ENCODE peak calls at places on chromosome 17, in five cellular contexts. K is ovary, A is BE2C, H is astrocyte of the spinal cord, S is bronchial epithelial cell. B is an unnamed sample.

GRCh38 chr17:3929181-3929580 is 12.9 kb upstream of the P2RX1 start:
- DNase-seq in K (no peak), A (no peak), H (no peak), S (no peak), B (no peak)

GRCh38 chr17:27496501-27496943 is 40.3 kb downstream of the KSR1 start:
- DNase-seq in K (no peak), A (no peak), H (no peak), S (no peak), B (no peak)

GRCh38 chr17:58136669-58137279 is 11.4 kb upstream of the OR4D1 start:
- DNase-seq in K (no peak), A (peak; percentile 49), H (no peak), S (peak; percentile 26), B (no peak)

GRCh38 chr17:65783845-65784334 is 222.4 kb upstream of the AXIN2 start:
- DNase-seq in K (no peak), A (no peak), H (peak; percentile 95), S (peak; percentile 85), B (no peak)

GRCh38 chr17:28896884-28897768 is at the start of gene FLOT2:
- DNase-seq in K (peak; percentile 77), A (peak; percentile 66), H (peak; percentile 13), S (peak; percentile 90), B (no peak)

GRCh38 chr17:64107517-64108235 is 22.3 kb downstream of the ERN1 start:
- DNase-seq in K (no peak), A (no peak), H (peak; percentile 32), S (no peak), B (no peak)

GRCh38 chr17:37828313-37829124 is 83.7 kb upstream of the HNF1B start:
- DNase-seq in K (no peak), A (no peak), H (no peak), S (peak; percentile 38), B (no peak)

GRCh38 chr17:65071861-65072260 is 15.3 kb upstream of the GNA13 start:
- DNase-seq in K (no peak), A (no peak), H (no peak), S (peak; percentile 72), B (no peak)

GRCh38 chr17:15392326-15392739 is 50.9 kb upstream of the TEKT3 start:
- DNase-seq in K (no peak), A (no peak), H (peak; percentile 89), S (peak; percentile 92), B (no peak)

GRCh38 chr17:63573634-63574033 is 23.4 kb downstream of the DCAF7 start:
- DNase-seq in K (no peak), A (peak; percentile 21), H (no peak), S (no peak), B (no peak)

GRCh38 chr17:49621946-49622529 is 46.4 kb downstream of the NXPH3 start:
- DNase-seq in K (no peak), A (no peak), H (no peak), S (no peak), B (no peak)

GRCh38 chr17:57866319-57866718 is 16.5 kb upstream of the MRPS23 start:
- DNase-seq in K (no peak), A (no peak), H (no peak), S (no peak), B (peak; percentile 83)

GRCh38 chr17:1467898-1468492 is 12.0 kb upstream of the CRK start:
- DNase-seq in K (no peak), A (no peak), H (no peak), S (no peak), B (peak; percentile 94)

GRCh38 chr17:31067699-31068184 is 27.0 kb upstream of the NF1 start:
- DNase-seq in K (no peak), A (no peak), H (peak; percentile 76), S (peak; percentile 91), B (no peak)

GRCh38 chr17:67491678-67492019 is 114.6 kb downstream of the PITPNC1 start:
- DNase-seq in K (no peak), A (no peak), H (no peak), S (no peak), B (peak; percentile 77)

GRCh38 chr17:65370669-65371126 is 190.8 kb downstream of the AXIN2 start:
- DNase-seq in K (no peak), A (no peak), H (no peak), S (no peak), B (peak; percentile 70)

GRCh38 chr17:66373944-66374817 is 71.8 kb downstream of the PRKCA start:
- DNase-seq in K (no peak), A (peak; percentile 62), H (no peak), S (no peak), B (no peak)

GRCh38 chr17:41578538-41578937 is 6.7 kb upstream of the KRT9 start:
- DNase-seq in K (no peak), A (no peak), H (no peak), S (no peak), B (no peak)

GRCh38 chr17:45372325-45372869 is 55.6 kb upstream of the MAP3K14 start:
- DNase-seq in K (peak; percentile 25), A (no peak), H (no peak), S (peak; percentile 25), B (peak; percentile 82)

GRCh38 chr17:36001862-36002603 is 680 bp upstream of the CCL15 start:
- DNase-seq in K (no peak), A (no peak), H (no peak), S (peak; percentile 7), B (no peak)

GRCh38 chr17:81422776-81423697 is 27.8 kb downstream of the BAHCC1 start:
- DNase-seq in K (peak; percentile 87), A (peak; percentile 86), H (peak; percentile 97), S (peak; percentile 87), B (no peak)

GRCh38 chr17:49280918-49281317 is 50.3 kb upstream of the PHOSPHO1 start:
- DNase-seq in K (no peak), A (no peak), H (no peak), S (no peak), B (no peak)

GRCh38 chr17:67276075-67276474 is 31.1 kb upstream of the HELZ start:
- DNase-seq in K (no peak), A (peak; percentile 36), H (no peak), S (peak; percentile 33), B (no peak)

DNA sequence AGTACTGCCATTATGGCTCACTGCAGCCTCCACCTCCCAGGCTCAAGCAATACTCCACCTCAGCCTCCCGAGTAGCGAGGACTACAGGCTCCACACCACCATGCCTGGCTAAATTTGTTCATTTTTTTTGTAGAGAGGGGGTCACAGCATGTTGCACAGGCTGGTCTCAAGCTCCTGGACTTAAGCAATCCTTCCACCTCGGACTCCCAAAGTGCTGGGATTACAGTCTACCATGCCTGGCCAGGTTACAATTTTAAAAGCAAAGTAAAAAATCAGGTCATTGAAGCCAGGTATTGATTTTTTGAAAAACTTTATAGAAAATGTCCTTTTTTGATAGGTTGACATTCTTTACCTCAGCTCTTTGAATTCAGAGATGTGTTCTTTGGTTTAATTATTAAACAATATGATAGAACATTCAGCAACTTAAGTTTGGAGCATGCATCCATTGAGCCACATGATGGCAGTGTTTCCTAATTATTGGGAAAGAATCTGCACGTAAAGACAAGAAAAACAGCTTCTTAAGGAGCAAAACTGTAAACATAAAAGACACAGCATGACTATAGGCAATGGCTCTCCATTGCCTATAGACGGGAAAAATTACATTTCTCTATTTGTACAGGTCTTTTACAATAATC is 1.7 kb upstream of the SLC16A11 start:
- DNase-seq in K (no peak), A (no peak), H (peak; percentile 86), S (peak; percentile 84), B (no peak)
- H3K4me3 ChIP-seq in K (no peak overlapping the region), A (no peak overlapping the region), H (no peak overlapping the region), S (no peak overlapping the region), B (peak overlapping the region; percentile 31)

DNA sequence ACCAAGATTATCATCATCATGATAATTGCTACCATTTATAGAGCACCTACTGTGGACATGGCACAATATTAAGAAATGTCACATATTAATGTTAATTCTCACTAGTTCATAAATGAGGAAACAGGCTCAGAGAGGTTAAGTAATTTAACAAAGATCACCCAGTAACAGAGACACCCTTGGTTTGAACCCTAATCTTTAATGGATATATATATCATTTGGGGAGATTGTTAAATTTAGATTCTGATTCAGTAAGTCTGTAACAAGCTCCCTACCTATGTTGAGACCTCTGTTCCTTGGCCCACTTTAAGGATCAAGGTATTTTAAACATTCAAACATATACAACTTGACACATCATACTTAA is 804 bp upstream of the TMEM100 start:
- DNase-seq in K (no peak), A (no peak), H (no peak), S (no peak), B (no peak)
- H3K4me3 ChIP-seq in K (no peak overlapping the region), A (peak overlapping the region; percentile 64), H (no peak overlapping the region), S (no peak overlapping the region), B (no peak overlapping the region)

DNA sequence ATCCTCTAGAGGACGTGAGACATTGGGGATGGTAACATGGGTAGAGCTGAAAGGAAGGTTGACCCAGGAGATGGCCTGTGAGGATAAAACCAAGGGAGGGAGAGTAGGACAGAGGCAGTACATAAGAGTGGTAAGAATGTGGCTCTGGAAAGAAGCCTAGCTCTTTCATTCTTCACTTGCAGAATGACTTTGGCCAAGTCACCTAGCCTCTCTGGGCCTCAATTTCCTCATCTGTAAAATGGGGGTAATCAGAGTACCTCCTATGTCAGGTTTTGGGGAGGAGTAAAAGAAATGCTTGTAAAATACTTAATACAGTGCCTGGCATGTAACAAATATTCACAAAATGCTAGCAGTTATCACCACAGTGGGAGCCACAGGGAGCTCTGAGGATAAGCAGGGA is 6.9 kb downstream of the KDM6B start:
- DNase-seq in K (no peak), A (no peak), H (no peak), S (no peak), B (no peak)
- H3K4me3 ChIP-seq in K (no peak overlapping the region), A (peak overlapping the region; percentile 77), H (no peak overlapping the region), S (no peak overlapping the region), B (peak overlapping the region; percentile 58)

GRCh38 chr17:43530303-43531081 is 15.6 kb downstream of the ETV4 start:
- DNase-seq in K (peak; percentile 93), A (peak; percentile 75), H (peak; percentile 97), S (peak; percentile 26), B (no peak)
- H3K4me3 ChIP-seq in K (no peak overlapping the region), A (peak overlapping the region; percentile 6), H (no peak overlapping the region), S (no peak overlapping the region), B (no peak overlapping the region)

GRCh38 chr17:73031472-73031871 is 61.0 kb downstream of the SLC39A11 start:
- DNase-seq in K (no peak), A (no peak), H (no peak), S (no peak), B (no peak)
- H3K4me3 ChIP-seq in K (no peak overlapping the region), A (no peak overlapping the region), H (no peak overlapping the region), S (no peak overlapping the region), B (no peak overlapping the region)

GRCh38 chr17:46942441-46943217 is 19.7 kb downstream of the GOSR2 start:
- DNase-seq in K (peak; percentile 78), A (peak; percentile 88), H (peak; percentile 68), S (peak; percentile 53), B (no peak)
- H3K4me3 ChIP-seq in K (no peak overlapping the region), A (peak overlapping the region; percentile 11), H (no peak overlapping the region), S (no peak overlapping the region), B (no peak overlapping the region)